ENCODE peak calls at places on chromosomes 13 and 19, in seven cellular contexts. X, U, H, A, D, F and M are unnamed samples.

GRCh38 chr19:42475366-42475765 is 32.6 kb upstream of the CXCL17 start:
- DNase-seq in X (no peak), U (no peak), H (no peak), A (no peak), D (no peak), F (no peak), M (no peak)

GRCh38 chr13:106633321-106633720 is 65.4 kb upstream of the ARGLU1 start:
- DNase-seq in X (no peak), U (no peak), H (no peak), A (no peak), D (no peak), F (no peak), M (no peak)

GRCh38 chr19:3784607-3785463 is 1.3 kb downstream of the MATK start:
- DNase-seq in X (no peak), U (no peak), H (no peak), A (no peak), D (no peak), F (no peak), M (no peak)

GRCh38 chr13:19818223-19818842 is 35.6 kb upstream of the PSPC1 start:
- DNase-seq in X (peak), U (peak), H (no peak), A (peak), D (peak), F (peak), M (peak)

GRCh38 chr13:39963612-39964011 is 308.1 kb downstream of the COG6 start:
- DNase-seq in X (no peak), U (no peak), H (no peak), A (no peak), D (no peak), F (no peak), M (no peak)

GRCh38 chr19:49363265-49364082 is at the start of gene DKKL1:
- DNase-seq in X (peak), U (peak), H (peak), A (peak), D (peak), F (peak), M (peak)

GRCh38 chr19:10292206-10292788 is 2.5 kb downstream of the ICAM5 start:
- DNase-seq in X (peak), U (peak), H (peak), A (peak), D (peak), F (peak), M (peak)

GRCh38 chr13:31913459-31913858 is 118.1 kb upstream of the FRY start:
- DNase-seq in X (no peak), U (no peak), H (peak), A (no peak), D (no peak), F (no peak), M (no peak)

GRCh38 chr19:18233224-18233825 is 7.1 kb upstream of the PDE4C start:
- DNase-seq in X (peak), U (peak), H (peak), A (peak), D (peak), F (no peak), M (peak)

GRCh38 chr13:97506511-97506910 is 72.5 kb downstream of the RAP2A start:
- DNase-seq in X (no peak), U (no peak), H (peak), A (no peak), D (peak), F (no peak), M (peak)

GRCh38 chr13:48096670-48097069 is 1.8 kb upstream of the MED4 start:
- DNase-seq in X (no peak), U (no peak), H (no peak), A (no peak), D (no peak), F (no peak), M (peak)

DNA sequence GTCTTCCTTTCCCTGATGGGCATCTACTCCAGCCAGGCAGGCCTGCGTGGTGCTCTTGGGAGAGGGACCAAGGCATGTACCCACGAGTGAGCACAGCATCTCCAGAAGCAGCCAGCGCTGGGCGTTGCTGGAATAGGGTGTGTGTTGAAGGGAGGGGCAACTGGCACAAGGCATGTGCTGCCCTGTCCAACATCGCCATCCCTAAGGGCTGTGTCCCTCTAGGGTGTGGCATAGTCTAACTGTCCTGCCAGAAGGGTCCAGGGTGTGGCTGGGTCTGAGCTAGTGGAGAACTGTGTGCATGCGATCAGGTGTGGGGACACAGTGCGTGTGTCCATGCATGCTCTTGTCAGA is 2.8 kb downstream of the NOTCH3 start:
- DNase-seq in X (peak), U (no peak), H (no peak), A (no peak), D (no peak), F (no peak), M (no peak)
- H3K4me3 ChIP-seq in X (no peak), U (no peak), H (no peak), A (no peak), D (no peak), F (no peak), M (no peak)

DNA sequence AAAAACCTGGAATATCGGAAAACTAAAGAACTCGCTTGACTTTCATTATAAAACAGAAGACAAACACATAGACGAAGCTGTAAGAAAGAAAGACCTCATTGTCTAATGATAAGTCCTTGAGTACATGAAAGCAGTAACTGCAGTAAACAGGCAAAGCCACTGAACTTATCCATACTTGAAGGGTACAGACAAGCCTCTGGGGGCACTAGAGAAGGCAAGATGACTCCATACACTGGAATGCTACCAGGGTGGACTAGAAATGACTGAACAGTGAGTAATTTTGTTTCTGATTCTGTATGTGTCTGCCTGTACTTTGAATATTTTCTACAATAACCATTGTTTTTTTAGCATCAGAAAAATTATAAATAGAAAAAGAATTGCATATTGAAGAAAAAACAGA is 507.9 kb downstream of the UQCRFS1 start:
- DNase-seq in X (no peak), U (peak), H (peak), A (no peak), D (peak), F (no peak), M (peak)
- TF ChIP-seq CTCF in X (no peak), U (no peak), H (peak), A (no peak), D (peak), F (no peak), M (peak)

GRCh38 chr13:44867825-44868224 is 121.4 kb downstream of the NUFIP1 start:
- DNase-seq in X (no peak), U (no peak), H (no peak), A (no peak), D (peak), F (peak), M (no peak)

GRCh38 chr13:44865722-44866484 is 123.4 kb downstream of the NUFIP1 start:
- DNase-seq in X (no peak), U (no peak), H (no peak), A (no peak), D (no peak), F (peak), M (no peak)

GRCh38 chr13:44868397-44868796 is 120.9 kb downstream of the NUFIP1 start:
- DNase-seq in X (no peak), U (no peak), H (no peak), A (no peak), D (no peak), F (no peak), M (no peak)

GRCh38 chr13:44869167-44869566 is 120.1 kb downstream of the NUFIP1 start:
- DNase-seq in X (no peak), U (no peak), H (no peak), A (no peak), D (no peak), F (no peak), M (no peak)

DNA sequence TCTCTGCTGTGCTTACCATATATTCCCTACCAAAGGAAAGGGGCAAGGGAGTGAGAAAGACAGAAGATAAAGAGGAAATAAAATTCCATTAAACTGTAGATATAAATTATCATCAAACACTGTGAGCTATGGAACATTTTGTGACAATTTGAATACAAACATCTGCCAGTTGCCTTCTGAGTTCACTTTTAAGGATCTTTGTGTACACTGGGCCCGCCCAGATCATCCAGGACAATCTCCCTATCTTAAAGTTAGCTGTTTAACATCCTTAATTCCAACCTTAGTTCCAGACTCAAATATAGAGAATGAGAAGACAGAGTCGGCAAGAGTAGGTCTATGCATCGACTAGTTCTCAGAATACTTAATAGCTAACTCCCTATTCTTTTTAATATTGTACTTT is 122.8 kb downstream of the NUFIP1 start:
- DNase-seq in X (no peak), U (no peak), H (no peak), A (no peak), D (no peak), F (peak), M (no peak)
- H3K4me3 ChIP-seq in X (no peak), U (no peak), H (no peak), A (no peak), D (no peak), F (no peak), M (no peak)

GRCh38 chr13:108728370-108728769 is 99.0 kb downstream of the MYO16 start:
- DNase-seq in X (no peak), U (no peak), H (no peak), A (no peak), D (no peak), F (no peak), M (no peak)
- TF ChIP-seq CTCF in X (no peak), U (no peak), H (no peak), A (no peak), D (no peak), F (no peak), M (no peak)

GRCh38 chr13:66660013-66660804 is 569.9 kb downstream of the PCDH9 start:
- DNase-seq in X (no peak), U (no peak), H (peak), A (no peak), D (peak), F (no peak), M (peak)
- H3K4me3 ChIP-seq in X (no peak), U (no peak), H (no peak), A (no peak), D (peak), F (no peak), M (no peak)

DNA sequence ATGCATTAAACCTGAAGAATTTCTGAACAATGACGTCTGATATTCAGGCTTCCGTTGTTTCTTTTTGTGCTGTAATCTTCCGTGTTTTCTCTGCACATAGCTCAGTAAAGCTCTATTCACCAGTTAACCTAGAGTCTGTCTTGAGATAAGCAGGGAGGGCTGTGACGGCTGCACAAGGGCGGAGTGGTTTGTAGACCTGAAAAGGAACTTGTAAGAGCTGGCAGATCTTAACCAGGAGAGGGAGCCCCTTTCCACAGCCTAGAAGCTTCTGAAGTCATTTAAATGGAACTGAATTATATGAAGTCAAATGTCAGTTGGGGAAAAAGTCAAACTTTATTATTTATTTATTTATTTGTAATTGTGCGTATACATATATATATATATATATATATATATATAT is 27.5 kb downstream of the DPRX start:
- DNase-seq in X (no peak), U (no peak), H (peak), A (no peak), D (peak), F (no peak), M (peak)
- TF ChIP-seq CTCF in X (no peak), U (no peak), H (peak), A (no peak), D (peak), F (no peak), M (peak)

GRCh38 chr13:95056266-95056665 is 245.0 kb downstream of the ABCC4 start:
- DNase-seq in X (no peak), U (no peak), H (no peak), A (no peak), D (no peak), F (no peak), M (no peak)
- H3K4me3 ChIP-seq in X (no peak), U (no peak), H (no peak), A (no peak), D (no peak), F (no peak), M (no peak)

DNA sequence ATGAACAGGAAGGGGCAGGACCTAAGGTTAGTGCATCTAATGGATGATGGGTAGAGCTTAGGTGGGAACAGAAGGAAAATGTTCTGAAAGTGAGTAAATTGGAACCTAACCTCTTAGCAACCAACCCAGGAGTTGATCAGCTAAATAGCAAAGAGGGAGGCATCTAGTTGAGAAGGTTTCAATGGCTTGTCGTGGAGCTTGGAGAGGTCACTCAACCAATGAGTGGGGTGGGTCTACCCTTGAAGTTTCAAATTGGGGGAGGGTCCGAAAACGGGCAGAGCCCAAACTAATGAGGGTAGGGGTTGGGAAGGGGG is 5.7 kb upstream of the SHKBP1 start:
- DNase-seq in X (no peak), U (no peak), H (no peak), A (no peak), D (no peak), F (no peak), M (no peak)
- TF ChIP-seq CTCF in X (no peak), U (no peak), H (no peak), A (no peak), D (no peak), F (no peak), M (no peak)